ENCODE peak calls at places on chromosomes 16 and 17, in seven cellular contexts. K is transverse colon, O is colonic mucosa, F is IMR-90, X is Peyer's patch, I is prostate gland, C is ovary. V is an unnamed sample.

GRCh38 chr17:64780096-64781012 is 118.2 kb upstream of the SMURF2 start:
- DNase-seq in K (peak; percentile 91), O (peak; percentile 93), F (no peak), X (peak; percentile 89), I (peak; percentile 74), C (no peak), V (peak; percentile 63)

GRCh38 chr17:65851965-65852736 is 290.7 kb upstream of the AXIN2 start:
- DNase-seq in K (no peak), O (no peak), F (no peak), X (no peak), I (no peak), C (no peak), V (no peak)

GRCh38 chr16:19698480-19699465 is 19.3 kb downstream of the KNOP1 start:
- DNase-seq in K (no peak), O (no peak), F (peak; percentile 20), X (no peak), I (no peak), C (no peak), V (no peak)

GRCh38 chr16:2023098-2023925 is 3.4 kb upstream of the NHERF2 start:
- DNase-seq in K (peak; percentile 97), O (peak; percentile 98), F (peak; percentile 79), X (peak; percentile 99), I (peak; percentile 92), C (peak; percentile 88), V (peak; percentile 67)

GRCh38 chr16:4172070-4172469 is 55.8 kb upstream of the ADCY9 start:
- DNase-seq in K (no peak), O (no peak), F (peak; percentile 86), X (no peak), I (no peak), C (no peak), V (no peak)

GRCh38 chr16:23694707-23695373 is 16.2 kb downstream of the PLK1 start:
- DNase-seq in K (no peak), O (no peak), F (peak; percentile 38), X (no peak), I (no peak), C (no peak), V (no peak)

GRCh38 chr17:63930951-63931575 is 1.1 kb downstream of the CD79B start:
- DNase-seq in K (peak; percentile 80), O (peak; percentile 66), F (no peak), X (peak; percentile 66), I (no peak), C (no peak), V (no peak)

GRCh38 chr17:2181206-2181983 is 122.2 kb downstream of the SMG6 start:
- DNase-seq in K (peak; percentile 52), O (peak; percentile 53), F (peak; percentile 95), X (no peak), I (no peak), C (peak; percentile 77), V (peak; percentile 55)

GRCh38 chr16:31215287-31216115 is 1.4 kb downstream of the PYDC1 start:
- DNase-seq in K (peak; percentile 66), O (peak; percentile 71), F (peak; percentile 55), X (peak; percentile 64), I (peak; percentile 37), C (peak; percentile 21), V (peak; percentile 40)

GRCh38 chr17:20281860-20282259 is 185.5 kb downstream of the LGALS9B start:
- DNase-seq in K (no peak), O (peak; percentile 19), F (no peak), X (no peak), I (no peak), C (no peak), V (no peak)

GRCh38 chr17:80208050-80208449 is 12.1 kb downstream of the SGSH start:
- DNase-seq in K (no peak), O (no peak), F (no peak), X (no peak), I (no peak), C (no peak), V (no peak)

GRCh38 chr17:4940625-4941021 is 555 bp downstream of the RNF167 start:
- DNase-seq in K (peak; percentile 60), O (peak; percentile 42), F (no peak), X (no peak), I (no peak), C (no peak), V (no peak)

GRCh38 chr17:13306310-13306962 is 288.6 kb upstream of the ELAC2 start:
- DNase-seq in K (no peak), O (no peak), F (peak; percentile 84), X (no peak), I (no peak), C (peak; percentile 10), V (peak; percentile 23)

GRCh38 chr16:28893291-28893690 is 15.0 kb downstream of the ATP2A1 start:
- DNase-seq in K (no peak), O (no peak), F (no peak), X (no peak), I (no peak), C (no peak), V (no peak)
- H3K4me3 ChIP-seq in K (no peak overlapping the region), O (no peak overlapping the region), F (no peak overlapping the region), X (no peak overlapping the region), I (no peak overlapping the region), C (no peak overlapping the region), V (no peak overlapping the region)

GRCh38 chr16:86092586-86093480 is 193.9 kb downstream of the IRF8 start:
- DNase-seq in K (peak; percentile 2), O (no peak), F (no peak), X (peak; percentile 35), I (no peak), C (no peak), V (no peak)

GRCh38 chr16:86095131-86095752 is 196.3 kb downstream of the IRF8 start:
- DNase-seq in K (no peak), O (no peak), F (no peak), X (peak; percentile 15), I (no peak), C (no peak), V (no peak)

GRCh38 chr16:86091976-86092375 is 193.0 kb downstream of the IRF8 start:
- DNase-seq in K (no peak), O (no peak), F (no peak), X (peak; percentile 5), I (no peak), C (no peak), V (no peak)

GRCh38 chr16:86095906-86096485 is 197.0 kb downstream of the IRF8 start:
- DNase-seq in K (no peak), O (no peak), F (no peak), X (peak; percentile 23), I (no peak), C (no peak), V (no peak)

DNA sequence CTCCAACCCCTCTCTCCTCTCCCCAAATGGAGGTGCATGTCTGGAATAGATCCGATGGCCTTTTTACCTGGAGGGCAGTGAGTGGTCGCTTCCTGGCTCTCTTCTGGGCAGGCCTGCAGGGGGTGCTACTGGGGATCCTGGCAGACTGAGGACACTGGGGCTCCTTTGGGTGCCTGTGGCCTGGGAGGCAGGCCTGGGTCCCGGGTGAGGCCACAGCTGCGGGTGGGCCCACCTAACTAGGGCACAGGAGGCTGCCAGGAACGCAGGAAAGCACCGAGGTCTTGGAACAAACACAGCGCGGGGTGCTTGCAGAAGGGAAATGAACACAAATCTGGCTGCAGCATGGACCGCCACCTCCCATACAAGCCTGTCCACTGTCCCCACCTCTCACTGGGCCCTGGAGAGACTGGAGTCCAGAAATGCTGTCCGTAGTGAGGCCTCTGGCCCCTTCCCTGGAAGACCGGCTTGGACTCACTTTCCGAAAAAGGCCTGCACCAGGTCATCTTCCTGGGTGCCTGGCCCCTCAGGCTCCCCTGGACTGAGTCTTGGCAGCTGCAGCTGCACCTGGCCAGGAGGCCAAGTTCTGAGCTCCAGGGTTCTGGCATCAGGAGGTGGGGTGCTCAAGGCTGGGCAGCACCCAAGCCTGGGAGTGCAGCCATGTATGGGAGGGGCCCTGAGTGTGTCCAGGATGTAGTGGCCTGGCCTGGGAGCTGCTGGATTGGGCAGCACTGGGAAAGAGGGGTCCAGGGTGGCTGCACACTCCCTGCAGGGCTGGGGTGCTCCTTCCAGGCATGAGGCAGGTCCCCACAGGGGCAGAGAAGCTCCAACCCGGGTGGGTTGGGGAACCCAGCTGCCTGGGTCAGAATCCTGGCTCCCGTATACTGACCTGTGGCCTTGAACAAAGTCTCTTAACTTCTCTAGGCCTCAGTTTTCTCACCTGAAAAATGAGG is 195.1 kb downstream of the IRF8 start:
- DNase-seq in K (peak; percentile 4), O (no peak), F (no peak), X (peak; percentile 37), I (no peak), C (no peak), V (no peak)
- TF ChIP-seq CTCF in K (no peak), O (no peak), F (peak; percentile 19), X (no peak), I (no peak), C (no peak), V (no peak)

GRCh38 chr17:51005768-51006167 is 114.9 kb downstream of the SPAG9 start:
- DNase-seq in K (no peak), O (no peak), F (no peak), X (no peak), I (no peak), C (no peak), V (no peak)

GRCh38 chr17:51006601-51007000 is 114.1 kb downstream of the SPAG9 start:
- DNase-seq in K (no peak), O (no peak), F (peak; percentile 14), X (no peak), I (no peak), C (no peak), V (no peak)

GRCh38 chr17:51000835-51001638 is 119.6 kb downstream of the SPAG9 start:
- DNase-seq in K (no peak), O (peak; percentile 22), F (peak; percentile 78), X (no peak), I (peak; percentile 20), C (no peak), V (peak; percentile 64)

DNA sequence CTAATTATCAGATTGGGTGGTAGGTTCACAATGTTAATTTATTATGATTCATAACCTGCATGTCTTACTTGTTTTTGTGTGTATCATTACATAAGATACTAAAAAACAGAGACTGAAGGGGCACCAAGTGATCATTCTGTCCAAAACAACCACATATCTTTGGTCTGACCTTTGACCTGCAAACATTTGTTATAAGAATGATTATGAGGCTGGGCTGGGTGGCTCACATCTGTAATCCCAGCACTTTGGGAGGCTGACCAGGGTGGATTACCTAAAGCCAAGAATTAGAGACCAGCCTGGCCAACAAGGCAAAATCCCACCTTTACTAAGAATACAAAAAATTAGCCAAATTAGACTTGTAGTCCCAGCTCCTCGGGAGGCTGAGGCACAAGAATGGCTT is 116.4 kb downstream of the SPAG9 start:
- DNase-seq in K (no peak), O (no peak), F (no peak), X (no peak), I (no peak), C (no peak), V (no peak)
- H3K36me3 ChIP-seq in K (no peaks in the 10 kb centered on the region), O (peaks cover 6% of the 10 kb centered on the region), F (peaks cover 17% of the 10 kb centered on the region), X (peaks cover 67% of the 10 kb centered on the region), I (no peaks in the 10 kb centered on the region), C (no peaks in the 10 kb centered on the region), V (peaks cover 9% of the 10 kb centered on the region)

GRCh38 chr17:3536736-3537135 is 20.9 kb downstream of the TRPV3 start:
- DNase-seq in K (no peak), O (no peak), F (no peak), X (no peak), I (no peak), C (no peak), V (no peak)

GRCh38 chr17:3534881-3535252 is 22.7 kb downstream of the TRPV3 start:
- DNase-seq in K (no peak), O (peak; percentile 41), F (peak; percentile 10), X (no peak), I (no peak), C (peak; percentile 44), V (peak; percentile 4)

GRCh38 chr17:3532859-3533142 is 24.8 kb downstream of the TRPV3 start:
- DNase-seq in K (no peak), O (no peak), F (no peak), X (no peak), I (no peak), C (no peak), V (no peak)

GRCh38 chr17:3533752-3534151 is 23.9 kb downstream of the TRPV3 start:
- DNase-seq in K (no peak), O (no peak), F (no peak), X (no peak), I (no peak), C (no peak), V (no peak)

GRCh38 chr17:3535253-3535995 is 22.2 kb downstream of the TRPV3 start:
- DNase-seq in K (peak; percentile 57), O (peak; percentile 51), F (peak; percentile 62), X (peak; percentile 69), I (no peak), C (peak; percentile 76), V (peak; percentile 40)
- H3K4me3 ChIP-seq in K (no peak overlapping the region), O (peak overlapping the region; percentile 21), F (peak overlapping the region; percentile 46), X (peak overlapping the region; percentile 42), I (peak overlapping the region; percentile 11), C (peak overlapping the region; percentile 33), V (peak overlapping the region; percentile 29)